ENCODE peak calls at places on chromosomes 5 and 9, in nine cellular contexts. N, Q, I, M, T, H, L, C and P are unnamed samples.

GRCh38 chr5:37222181-37222580 is 27.0 kb downstream of the CPLANE1 start:
- DNase-seq in H (no peak), L (no peak), Q (no peak), M (no peak), T (no peak), I (no peak), N (no peak), C (no peak), P (no peak)

GRCh38 chr9:22731786-22732185 is 285.2 kb downstream of the DMRTA1 start:
- DNase-seq in Q (no peak), I (no peak), M (no peak), N (no peak), T (no peak), C (no peak), L (no peak), H (no peak), P (no peak)

GRCh38 chr5:143641549-143641955 is 170.4 kb upstream of the HMHB1 start:
- DNase-seq in H (no peak), M (peak; percentile 64), L (no peak), N (no peak), T (peak; percentile 90), I (no peak), C (no peak), Q (peak; percentile 23), P (no peak)

GRCh38 chr5:160339406-160340140 is 27.2 kb upstream of the CCNJL start:
- DNase-seq in L (no peak), Q (no peak), N (no peak), H (no peak), C (no peak), I (no peak), M (peak; percentile 11), T (no peak), P (no peak)

GRCh38 chr9:111427186-111427585 is 57.0 kb downstream of the ECPAS start:
- DNase-seq in I (no peak), H (no peak), M (no peak), L (no peak), Q (peak; percentile 13), T (peak; percentile 40), N (no peak), C (no peak), P (no peak)

GRCh38 chr5:83255268-83255667 is 177.9 kb downstream of the XRCC4 start:
- DNase-seq in L (no peak), T (peak; percentile 21), Q (no peak), H (no peak), C (no peak), M (peak; percentile 59), I (no peak), N (no peak), P (no peak)

GRCh38 chr5:137735531-137736284 is at the start of gene KLHL3:
- DNase-seq in Q (peak; percentile 56), T (peak; percentile 58), C (no peak), L (peak; percentile 52), I (peak; percentile 47), H (no peak), N (peak; percentile 95), M (no peak), P (peak; percentile 61)

GRCh38 chr5:176570044-176570443 is 20.9 kb downstream of the CDHR2 start:
- DNase-seq in L (no peak), M (no peak), H (no peak), C (no peak), I (no peak), N (no peak), T (peak; percentile 68), Q (no peak), P (no peak)

GRCh38 chr5:35089688-35090314 is 42.1 kb upstream of the AGXT2 start:
- DNase-seq in N (peak; percentile 73), M (peak; percentile 63), H (peak; percentile 91), C (peak; percentile 27), T (peak; percentile 84), L (peak; percentile 34), I (peak; percentile 42), Q (peak; percentile 49), P (peak; percentile 68)

GRCh38 chr5:95533106-95533505 is 21.7 kb downstream of the SKIC3 start:
- DNase-seq in H (no peak), C (no peak), L (no peak), M (no peak), Q (no peak), I (no peak), N (no peak), T (peak; percentile 56), P (no peak)

GRCh38 chr5:100864931-100865330 is 38.2 kb downstream of the ST8SIA4 start:
- DNase-seq in I (no peak), C (no peak), Q (no peak), M (no peak), L (no peak), H (no peak), N (no peak), T (no peak), P (no peak)

GRCh38 chr5:36680066-36680465 is 73.7 kb downstream of the SLC1A3 start:
- DNase-seq in N (no peak), Q (no peak), H (peak; percentile 71), I (no peak), L (no peak), M (no peak), C (no peak), T (no peak), P (no peak)

GRCh38 chr5:174003795-174004194 is 14.8 kb downstream of the C5orf47 start:
- DNase-seq in T (no peak), N (no peak), I (no peak), M (no peak), C (no peak), Q (no peak), H (no peak), L (no peak), P (no peak)

GRCh38 chr5:66440202-66440680 is 156.0 kb upstream of the MAST4 start:
- DNase-seq in M (peak; percentile 35), N (no peak), Q (peak; percentile 18), T (peak; percentile 17), C (no peak), H (no peak), L (no peak), I (no peak), P (no peak)

DNA sequence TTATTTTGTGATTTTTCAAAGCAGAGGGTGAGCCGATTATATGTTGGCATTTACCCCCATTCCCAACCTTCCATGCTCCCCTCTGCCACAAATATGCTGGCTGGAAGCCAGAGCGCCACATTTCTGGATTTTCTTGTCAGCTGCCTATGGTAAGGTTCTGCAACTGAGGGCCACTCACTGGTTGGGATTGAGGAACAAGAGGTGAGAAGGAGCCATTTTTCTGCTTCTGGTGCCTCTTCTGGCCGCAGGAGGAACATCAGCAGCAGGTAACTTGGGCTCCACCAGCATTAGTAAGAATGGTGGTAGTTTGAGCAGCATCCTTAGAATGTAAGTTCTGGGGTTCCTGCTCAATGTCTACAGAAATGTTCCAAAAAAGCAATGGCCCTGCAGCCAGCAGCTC is 159.5 kb upstream of the MAST4 start:
- DNase-seq in M (no peak), Q (peak; percentile 13), T (no peak), H (no peak), L (no peak), I (no peak), C (no peak), N (peak; percentile 59), P (no peak)
- TF ChIP-seq CTCF in M (peak; percentile 35), Q (peak; percentile 34), T (peak; percentile 28), H (no peak), L (peak; percentile 40), I (no peak), C (no peak), N (peak; percentile 60), P (no peak)

DNA sequence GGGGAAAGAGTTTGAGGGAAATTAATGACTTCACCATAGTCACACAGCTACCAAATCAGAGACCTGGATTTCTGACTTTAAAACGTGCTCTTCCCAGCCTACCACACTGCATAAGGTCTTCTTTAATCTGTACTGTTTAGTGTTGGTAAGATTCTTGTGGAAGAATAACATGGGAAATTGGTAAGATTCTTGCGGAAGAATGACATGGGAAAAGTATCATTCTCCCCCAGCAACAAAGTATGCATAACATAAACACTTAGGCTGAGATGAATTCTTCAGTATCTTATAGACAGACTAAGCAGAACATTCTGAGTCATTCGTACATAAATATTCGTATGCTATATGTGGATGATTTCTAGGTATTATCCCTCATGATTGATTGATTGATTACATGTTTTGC is 170.4 kb downstream of the FOCAD start:
- DNase-seq in N (no peak), M (no peak), I (no peak), H (no peak), L (no peak), C (no peak), Q (no peak), T (peak; percentile 91), P (no peak)
- TF ChIP-seq CTCF in N (no peak), M (no peak), I (no peak), H (no peak), L (no peak), C (no peak), Q (no peak), T (no peak), P (no peak)

GRCh38 chr9:17764306-17764705 is 185.4 kb downstream of the SH3GL2 start:
- DNase-seq in L (no peak), N (no peak), M (no peak), H (no peak), C (no peak), I (no peak), Q (no peak), T (no peak), P (no peak)
- TF ChIP-seq CTCF in L (no peak), N (no peak), M (no peak), H (no peak), C (no peak), I (no peak), Q (no peak), T (no peak), P (no peak)

DNA sequence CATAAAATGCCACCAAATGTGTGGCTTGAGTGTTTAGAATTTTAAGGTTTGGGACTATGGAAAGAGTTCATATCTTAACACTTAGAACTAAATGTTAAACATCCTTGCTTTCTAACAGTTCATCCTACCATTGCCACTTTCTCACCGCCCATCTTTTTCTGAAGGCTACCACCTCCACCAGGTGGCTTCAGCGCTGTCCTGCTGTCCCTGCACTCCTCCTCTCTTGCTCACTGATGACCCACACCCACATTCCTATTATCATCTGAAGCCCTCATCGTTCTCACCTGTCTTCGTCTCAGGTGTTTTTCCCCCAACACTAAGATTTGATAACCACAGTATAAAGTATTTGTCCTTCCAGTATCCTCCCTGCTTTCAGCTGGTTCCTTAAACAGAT is 7.4 kb downstream of the MEGF10 start:
- DNase-seq in T (no peak), H (no peak), I (no peak), N (no peak), C (no peak), M (no peak), Q (no peak), L (no peak), P (no peak)
- TF ChIP-seq CTCF in T (no peak), H (no peak), I (no peak), N (peak; percentile 34), C (no peak), M (no peak), Q (no peak), L (no peak), P (no peak)

GRCh38 chr5:1666812-1667588 is 132.6 kb downstream of the MRPL36 start:
- DNase-seq in T (no peak), M (no peak), H (no peak), N (peak; percentile 81), C (peak; percentile 38), L (peak; percentile 92), Q (peak; percentile 83), I (peak; percentile 62), P (peak; percentile 94)
- TF ChIP-seq CTCF in T (peak; percentile 38), M (peak; percentile 26), H (peak; percentile 23), N (peak; percentile 60), C (peak; percentile 38), L (peak; percentile 58), Q (peak; percentile 43), I (no peak), P (peak; percentile 35)